ENCODE peak calls at places on chromosomes 6 and 20, in six cellular contexts. J is mesendoderm, K is neuronal stem cell, O is H1, T is IMR-90, I is mesenchymal stem cell. V is an unnamed sample.
A peak's percentile ranks its signal among the peaks of the same experiment; 100 is the strongest.

GRCh38 chr6:97437087-97437486 is 154.1 kb upstream of the MMS22L start:
- DNase-seq in K (no peak), O (no peak), I (peak; percentile 33), J (peak; percentile 59), T (peak; percentile 18), V (peak; percentile 45)

GRCh38 chr20:61407561-61407960 is 155.5 kb downstream of the CDH4 start:
- DNase-seq in T (no peak), K (no peak), I (no peak), J (no peak), O (no peak), V (no peak)

GRCh38 chr6:7673063-7673536 is 52.8 kb upstream of the BMP6 start:
- DNase-seq in K (peak; percentile 26), J (peak; percentile 85), I (no peak), O (peak; percentile 74), T (peak; percentile 5), V (peak; percentile 59)

GRCh38 chr20:57782631-57783041 is 72.8 kb upstream of the PMEPA1 start:
- DNase-seq in T (no peak), K (no peak), J (no peak), O (no peak), I (no peak), V (no peak)

GRCh38 chr6:45377041-45377554 is 636 bp downstream of the SUPT3H start:
- DNase-seq in T (peak; percentile 16), J (no peak), O (no peak), K (no peak), I (no peak), V (no peak)

GRCh38 chr20:44683263-44684046 is 31.7 kb upstream of the CCN5 start:
- DNase-seq in I (peak; percentile 62), K (peak; percentile 51), O (peak; percentile 83), J (peak; percentile 82), T (peak; percentile 42), V (peak; percentile 50)

GRCh38 chr6:51301969-51302368 is 483.3 kb downstream of the TFAP2B start:
- DNase-seq in O (no peak), K (no peak), I (no peak), T (no peak), J (no peak), V (no peak)

GRCh38 chr6:134074151-134074712 is 21.8 kb upstream of the SLC2A12 start:
- DNase-seq in I (no peak), J (peak; percentile 94), T (no peak), O (peak; percentile 78), K (peak; percentile 85), V (no peak)

GRCh38 chr6:1871936-1872335 is 262.2 kb downstream of the FOXC1 start:
- DNase-seq in K (no peak), J (peak; percentile 40), T (no peak), O (no peak), I (peak; percentile 3), V (no peak)

GRCh38 chr6:63571382-63571882 is 848 bp upstream of the LOC128125822 start:
- DNase-seq in J (no peak), K (no peak), O (no peak), T (no peak), I (no peak), V (no peak)

GRCh38 chr6:51462896-51463679 is 624.3 kb downstream of the PKHD1 start:
- DNase-seq in O (no peak), I (no peak), K (no peak), T (no peak), J (no peak), V (no peak)

GRCh38 chr6:156017838-156018237 is 562.2 kb upstream of the NOX3 start:
- DNase-seq in O (no peak), I (peak; percentile 94), K (no peak), J (peak; percentile 17), T (peak; percentile 92), V (no peak)

GRCh38 chr6:35728663-35729348 is 8.0 kb upstream of the ARMC12 start:
- DNase-seq in J (peak; percentile 12), O (no peak), T (no peak), I (no peak), K (no peak), V (no peak)

GRCh38 chr6:29647927-29648642 is 8.8 kb upstream of the MOG start:
- DNase-seq in O (no peak), K (no peak), I (peak; percentile 49), T (peak; percentile 50), J (peak; percentile 66), V (peak; percentile 67)

GRCh38 chr20:58710481-58711265 is 18.1 kb downstream of the NPEPL1 start:
- DNase-seq in J (no peak), O (peak; percentile 43), K (no peak), T (no peak), I (no peak), V (no peak)

GRCh38 chr6:25232478-25232877 is 46.7 kb upstream of the CARMIL1 start:
- DNase-seq in I (no peak), K (no peak), O (no peak), J (no peak), T (no peak), V (no peak)

GRCh38 chr6:122028933-122029332 is 370.5 kb upstream of the HSF2 start:
- DNase-seq in I (no peak), T (no peak), K (no peak), J (peak; percentile 57), O (no peak), V (peak; percentile 82)

GRCh38 chr6:148564494-148564893 is 182.3 kb upstream of the UST start:
- DNase-seq in J (no peak), I (no peak), T (no peak), K (no peak), O (no peak), V (no peak)

GRCh38 chr6:105226598-105227291 is 46.9 kb upstream of the POPDC3 start:
- DNase-seq in T (peak; percentile 39), J (no peak), O (no peak), I (no peak), K (no peak), V (no peak)

GRCh38 chr6:138907167-138907566 is 80.9 kb downstream of the REPS1 start:
- DNase-seq in J (peak; percentile 70), K (no peak), I (no peak), T (no peak), O (no peak), V (no peak)

GRCh38 chr6:27239258-27239657 is 8.2 kb upstream of the PRSS16 start:
- DNase-seq in J (no peak), I (no peak), T (no peak), K (no peak), O (no peak), V (no peak)

GRCh38 chr6:27238010-27238983 is 9.2 kb upstream of the PRSS16 start:
- DNase-seq in O (peak; percentile 77), T (no peak), I (no peak), J (peak; percentile 72), K (no peak), V (peak; percentile 52)

GRCh38 chr6:27230758-27231111 is 16.8 kb upstream of the PRSS16 start:
- DNase-seq in T (no peak), O (no peak), K (no peak), J (peak; percentile 66), I (no peak), V (no peak)

GRCh38 chr6:27237089-27237723 is 10.3 kb upstream of the PRSS16 start:
- DNase-seq in J (peak; percentile 92), K (no peak), I (peak; percentile 56), T (peak; percentile 77), O (peak; percentile 87), V (peak; percentile 58)

DNA sequence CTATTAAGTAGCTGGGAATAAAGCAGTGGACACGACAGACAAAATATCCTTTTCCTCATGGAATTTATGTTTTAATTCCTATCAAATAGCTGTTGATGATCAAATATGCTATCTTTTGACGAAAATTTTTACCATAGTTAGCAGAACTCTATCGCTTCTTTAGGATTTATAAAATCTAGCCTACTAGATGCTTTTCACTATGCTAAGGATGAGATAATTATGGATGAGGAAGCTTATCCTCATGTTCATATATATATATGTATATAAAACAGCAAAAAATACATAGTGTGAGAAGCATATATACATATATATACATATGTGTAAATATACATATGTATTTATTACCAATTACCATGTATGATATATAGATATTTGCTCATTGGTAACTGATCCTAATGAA is 12.9 kb upstream of the PRSS16 start:
- DNase-seq in K (no peak), O (no peak), I (no peak), J (no peak), T (no peak), V (no peak)
- H3K79me1 ChIP-seq in K (no peaks in the 10 kb centered on the region), O (no peaks in the 10 kb centered on the region), I (no peaks in the 10 kb centered on the region), J (no peaks in the 10 kb centered on the region), T (no peaks in the 10 kb centered on the region), V (peaks cover 1% of the 10 kb centered on the region)

GRCh38 chr6:157681041-157681650 is 141.9 kb upstream of the SNX9 start:
- DNase-seq in J (no peak), K (no peak), I (no peak), T (no peak), O (no peak), V (no peak)
- H3K4me3 ChIP-seq in J (no peak overlapping the region), K (no peak overlapping the region), I (no peak overlapping the region), T (no peak overlapping the region), O (no peak overlapping the region), V (no peak overlapping the region)

DNA sequence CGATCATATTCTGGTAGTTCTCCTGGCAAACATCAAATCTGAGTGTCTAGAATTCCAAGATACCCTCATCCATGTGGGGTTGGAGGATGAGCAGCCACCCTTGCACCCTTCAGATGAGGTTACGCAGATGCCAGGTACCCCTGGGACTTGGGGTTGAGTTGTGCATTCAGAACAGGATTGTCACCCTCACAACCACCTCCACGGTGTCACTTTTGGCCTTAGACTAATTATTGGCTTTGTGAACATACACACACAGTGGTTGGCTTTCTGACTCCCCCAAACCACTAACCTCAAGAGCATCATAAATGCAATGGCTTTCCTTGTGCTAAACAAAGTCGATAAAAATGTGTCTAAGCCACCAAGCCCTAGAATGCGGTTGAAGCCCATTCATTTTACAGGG is 2.9 kb upstream of the F13A1 start:
- DNase-seq in O (no peak), K (no peak), T (no peak), I (no peak), J (no peak), V (no peak)
- H4K8ac ChIP-seq in O (no peak overlapping the region), K (no peak overlapping the region), T (no peak overlapping the region), I (no peak overlapping the region), J (no peak overlapping the region), V (no peak overlapping the region)

GRCh38 chr6:11412011-11412424 is 125.5 kb upstream of the TMEM170B start:
- DNase-seq in J (peak; percentile 72), I (peak; percentile 40), T (peak; percentile 38), K (no peak), O (no peak), V (no peak)
- H3K79me1 ChIP-seq in J (no peaks in the 10 kb centered on the region), I (no peaks in the 10 kb centered on the region), T (no peaks in the 10 kb centered on the region), K (no peaks in the 10 kb centered on the region), O (no peaks in the 10 kb centered on the region), V (peaks cover 12% of the 10 kb centered on the region)

V was measured in trophoblast cell.